ENCODE peak calls at places on chromosomes 13 and 19, in six cellular contexts. One of them, this sample, is unnamed.

GRCh38 chr13:90564566-90564965 is 782.9 kb upstream of the MIR17HG start:
- DNase-seq in neural crest cell: no peak
- DNase-seq in NCI-H1092 treated with DMSO at 0.1 percent for 48 hours: no peak
- DNase-seq in GM12892: no peak
- DNase-seq in NCI-H1105: no peak
- DNase-seq in hypothalamus: no peak
- DNase-seq in this sample: no peak

GRCh38 chr19:39264306-39265290 is 3.6 kb upstream of the IFNL2 start:
- DNase-seq in neural crest cell: peak; percentile 28
- DNase-seq in NCI-H1092 treated with DMSO at 0.1 percent for 48 hours: no peak
- DNase-seq in GM12892: no peak
- DNase-seq in NCI-H1105: no peak
- DNase-seq in hypothalamus: no peak
- DNase-seq in this sample: no peak

GRCh38 chr13:29936051-29936813 is 85.8 kb upstream of the UBL3 start:
- DNase-seq in neural crest cell: no peak
- DNase-seq in NCI-H1092 treated with DMSO at 0.1 percent for 48 hours: no peak
- DNase-seq in GM12892: no peak
- DNase-seq in NCI-H1105: no peak
- DNase-seq in hypothalamus: no peak
- DNase-seq in this sample: no peak

GRCh38 chr13:87052731-87053130 is 618.4 kb upstream of the SLITRK5 start:
- DNase-seq in neural crest cell: no peak
- DNase-seq in NCI-H1092 treated with DMSO at 0.1 percent for 48 hours: no peak
- DNase-seq in GM12892: no peak
- DNase-seq in NCI-H1105: no peak
- DNase-seq in hypothalamus: no peak
- DNase-seq in this sample: peak; percentile 2

GRCh38 chr19:8478605-8479004 is 23.8 kb downstream of the PRAM1 start:
- DNase-seq in neural crest cell: no peak
- DNase-seq in NCI-H1092 treated with DMSO at 0.1 percent for 48 hours: no peak
- DNase-seq in GM12892: no peak
- DNase-seq in NCI-H1105: no peak
- DNase-seq in hypothalamus: no peak
- DNase-seq in this sample: no peak

GRCh38 chr13:95100525-95101121 is 200.6 kb downstream of the ABCC4 start:
- DNase-seq in neural crest cell: peak; percentile 5
- DNase-seq in NCI-H1092 treated with DMSO at 0.1 percent for 48 hours: no peak
- DNase-seq in GM12892: no peak
- DNase-seq in NCI-H1105: no peak
- DNase-seq in hypothalamus: no peak
- DNase-seq in this sample: peak; percentile 63

GRCh38 chr13:45630791-45631190 is 15.3 kb upstream of the ERICH6B start:
- DNase-seq in neural crest cell: no peak
- DNase-seq in NCI-H1092 treated with DMSO at 0.1 percent for 48 hours: no peak
- DNase-seq in GM12892: no peak
- DNase-seq in NCI-H1105: no peak
- DNase-seq in hypothalamus: no peak
- DNase-seq in this sample: peak; percentile 88

GRCh38 chr19:10419646-10420443 is 493 bp upstream of the PDE4A start:
- DNase-seq in neural crest cell: no peak
- DNase-seq in NCI-H1092 treated with DMSO at 0.1 percent for 48 hours: no peak
- DNase-seq in GM12892: no peak
- DNase-seq in NCI-H1105: no peak
- DNase-seq in hypothalamus: no peak
- DNase-seq in this sample: peak; percentile 54

GRCh38 chr13:103539265-103539664 is 473.0 kb upstream of the SLC10A2 start:
- DNase-seq in neural crest cell: peak; percentile 9
- DNase-seq in NCI-H1092 treated with DMSO at 0.1 percent for 48 hours: peak; percentile 96
- DNase-seq in GM12892: no peak
- DNase-seq in NCI-H1105: peak; percentile 62
- DNase-seq in hypothalamus: no peak
- DNase-seq in this sample: no peak

GRCh38 chr19:46975918-46976782 is 43.5 kb upstream of the NPAS1 start:
- DNase-seq in neural crest cell: no peak
- DNase-seq in NCI-H1092 treated with DMSO at 0.1 percent for 48 hours: no peak
- DNase-seq in GM12892: no peak
- DNase-seq in NCI-H1105: no peak
- DNase-seq in hypothalamus: peak; percentile 40
- DNase-seq in this sample: peak; percentile 99

This sample was measured in RPMI7951.